ENCODE peak calls at places on chromosomes 6 and 20, in nine cellular contexts. B is AG09319, N is PC-3, A is Right ventricle myocardium superior, L is Caki2, E is A549, R is NCI-H1105 treated with DMSO at 0.1 percent for 48 hours, H is colonic mucosa, M is HTR-8/SVneo. J is an unnamed sample.

GRCh38 chr20:35146299-35146921 is 726 bp downstream of the EDEM2 start:
- DNase-seq in B (no peak), N (peak; percentile 47), A (peak; percentile 52), L (no peak), E (no peak), R (peak; percentile 18), H (peak; percentile 57), M (no peak), J (no peak)

GRCh38 chr6:71187136-71187535 is 101.5 kb upstream of the OGFRL1 start:
- DNase-seq in B (no peak), N (no peak), A (no peak), L (no peak), E (no peak), R (no peak), H (no peak), M (no peak), J (no peak)

GRCh38 chr6:35311390-35312075 is 13.9 kb downstream of the DEF6 start:
- DNase-seq in B (no peak), N (no peak), A (no peak), L (no peak), E (no peak), R (no peak), H (no peak), M (no peak), J (no peak)

GRCh38 chr6:15296735-15297134 is 50.9 kb downstream of the JARID2 start:
- DNase-seq in B (no peak), N (no peak), A (no peak), L (no peak), E (no peak), R (no peak), H (no peak), M (no peak), J (no peak)

GRCh38 chr6:24191346-24191745 is 65.3 kb downstream of the NRSN1 start:
- DNase-seq in B (no peak), N (no peak), A (no peak), L (no peak), E (no peak), R (no peak), H (no peak), M (no peak), J (no peak)

GRCh38 chr6:3133515-3133914 is 15.0 kb downstream of the BPHL start:
- DNase-seq in B (no peak), N (no peak), A (no peak), L (no peak), E (no peak), R (no peak), H (no peak), M (no peak), J (no peak)

GRCh38 chr6:138647006-138647405 is 126.6 kb upstream of the CCDC28A start:
- DNase-seq in B (peak; percentile 38), N (no peak), A (no peak), L (no peak), E (no peak), R (no peak), H (no peak), M (no peak), J (no peak)

GRCh38 chr6:36674942-36675341 is 3.6 kb upstream of the CDKN1A start:
- DNase-seq in B (no peak), N (no peak), A (no peak), L (no peak), E (no peak), R (no peak), H (no peak), M (no peak), J (no peak)

GRCh38 chr6:17831135-17831534 is 124.4 kb upstream of the NUP153 start:
- DNase-seq in B (peak; percentile 67), N (peak; percentile 75), A (no peak), L (peak; percentile 77), E (no peak), R (no peak), H (no peak), M (no peak), J (no peak)

GRCh38 chr20:19193349-19193748 is 19.1 kb upstream of the SLC24A3 start:
- DNase-seq in B (no peak), N (no peak), A (no peak), L (no peak), E (no peak), R (no peak), H (no peak), M (no peak), J (no peak)

GRCh38 chr20:48877299-48877698 is 44.2 kb upstream of the ARFGEF2 start:
- DNase-seq in B (no peak), N (no peak), A (no peak), L (no peak), E (no peak), R (no peak), H (peak; percentile 29), M (no peak), J (no peak)

GRCh38 chr6:12014027-12014872 is 2.1 kb downstream of the HIVEP1 start:
- DNase-seq in B (no peak), N (peak; percentile 86), A (no peak), L (peak; percentile 83), E (peak; percentile 48), R (no peak), H (no peak), M (peak; percentile 26), J (no peak)

GRCh38 chr20:36384022-36384619 is 78.0 kb downstream of the DLGAP4 start:
- DNase-seq in B (no peak), N (peak; percentile 55), A (no peak), L (peak; percentile 63), E (peak; percentile 42), R (no peak), H (peak; percentile 29), M (peak; percentile 76), J (no peak)

GRCh38 chr20:1484438-1485120 is 6.6 kb downstream of the SIRPB2 start:
- DNase-seq in B (no peak), N (peak; percentile 87), A (no peak), L (peak; percentile 52), E (no peak), R (no peak), H (no peak), M (no peak), J (no peak)

GRCh38 chr20:42652261-42652660 is 537.4 kb downstream of the PTPRT start:
- DNase-seq in B (no peak), N (no peak), A (no peak), L (no peak), E (no peak), R (no peak), H (no peak), M (no peak), J (no peak)

GRCh38 chr20:10667077-10667401 is 6.8 kb downstream of the JAG1 start:
- DNase-seq in B (no peak), N (no peak), A (peak; percentile 69), L (no peak), E (no peak), R (peak; percentile 92), H (no peak), M (no peak), J (peak; percentile 86)

GRCh38 chr6:91788501-91788900 is 1201.6 kb upstream of the MAP3K7 start:
- DNase-seq in B (no peak), N (no peak), A (no peak), L (no peak), E (no peak), R (no peak), H (no peak), M (no peak), J (no peak)

GRCh38 chr6:116945809-116946208 is 68.8 kb downstream of the RFX6 start:
- DNase-seq in B (no peak), N (peak; percentile 60), A (no peak), L (no peak), E (no peak), R (no peak), H (peak; percentile 27), M (no peak), J (no peak)

GRCh38 chr6:19803331-19804330 is 33.5 kb upstream of the ID4 start:
- DNase-seq in B (peak; percentile 4), N (peak; percentile 50), A (no peak), L (peak; percentile 36), E (no peak), R (peak; percentile 74), H (no peak), M (no peak), J (no peak)

GRCh38 chr6:151257984-151258445 is 18.2 kb downstream of the AKAP12 start:
- DNase-seq in B (no peak), N (no peak), A (no peak), L (no peak), E (no peak), R (no peak), H (no peak), M (no peak), J (no peak)